ENCODE peak calls at places on chromosomes 6 and 20, in five cellular contexts. R is Peyer's patch, Z is adrenal gland, H is right lobe of liver, B is HepG2. F is an unnamed sample.

GRCh38 chr20:59165794-59166709 is 2.4 kb downstream of the ZNF831 start:
- DNase-seq in H (no peak), R (no peak), B (no peak), Z (no peak), F (no peak)

GRCh38 chr20:330233-331149 is 5.1 kb downstream of the SOX12 start:
- DNase-seq in H (no peak), B (peak; percentile 71), R (peak; percentile 53), Z (peak; percentile 67), F (peak; percentile 56)

GRCh38 chr20:38878798-38879197 is 47.4 kb upstream of the FAM83D start:
- DNase-seq in Z (no peak), H (no peak), R (peak; percentile 57), B (peak; percentile 28), F (no peak)

GRCh38 chr6:106745396-106745795 is 116.0 kb downstream of the QRSL1 start:
- DNase-seq in Z (no peak), R (no peak), B (peak; percentile 58), H (no peak), F (peak; percentile 56)

GRCh38 chr20:30811896-30812671 is 445.4 kb upstream of the DEFB115 start:
- DNase-seq in B (no peak), Z (peak; percentile 25), R (peak; percentile 49), H (peak; percentile 39), F (no peak)

GRCh38 chr6:35552285-35552917 is 39.7 kb upstream of the TULP1 start:
- DNase-seq in R (peak; percentile 24), H (no peak), Z (no peak), B (peak; percentile 40), F (no peak)

GRCh38 chr20:32215729-32216128 is 8.0 kb downstream of the POFUT1 start:
- DNase-seq in B (no peak), R (no peak), H (no peak), Z (no peak), F (no peak)

GRCh38 chr20:5797843-5798462 is 47.8 kb downstream of the SHLD1 start:
- DNase-seq in B (no peak), H (no peak), Z (no peak), R (peak; percentile 73), F (no peak)

GRCh38 chr6:33277663-33278391 is 904 bp downstream of the B3GALT4 start:
- DNase-seq in B (no peak), R (peak; percentile 79), Z (no peak), H (peak; percentile 30), F (no peak)

GRCh38 chr6:14968056-14968643 is 277.7 kb upstream of the JARID2 start:
- DNase-seq in Z (no peak), B (no peak), H (no peak), R (no peak), F (no peak)

GRCh38 chr20:3753098-3753497 is 14.5 kb downstream of the ADISSP start:
- DNase-seq in B (peak; percentile 71), Z (peak; percentile 61), H (no peak), R (peak; percentile 63), F (peak; percentile 57)

GRCh38 chr6:1749041-1749440 is 139.3 kb downstream of the FOXC1 start:
- DNase-seq in R (no peak), Z (no peak), H (no peak), B (no peak), F (no peak)

GRCh38 chr6:64013061-64013410 is 377.4 kb downstream of the PHF3 start:
- DNase-seq in R (no peak), B (no peak), H (no peak), Z (no peak), F (peak; percentile 23)

GRCh38 chr6:166515072-166515810 is 71.2 kb downstream of the RAMACL start:
- DNase-seq in B (peak; percentile 14), H (no peak), R (no peak), Z (no peak), F (no peak)

GRCh38 chr20:46007671-46008070 is 1.0 kb upstream of the MMP9 start:
- DNase-seq in R (no peak), Z (no peak), B (no peak), H (no peak), F (no peak)

GRCh38 chr20:19433371-19434316 is 221.2 kb downstream of the SLC24A3 start:
- DNase-seq in R (no peak), B (no peak), H (no peak), Z (no peak), F (no peak)

GRCh38 chr6:30483677-30484279 is 5.5 kb upstream of the HLA-E start:
- DNase-seq in R (no peak), Z (no peak), H (no peak), B (peak; percentile 66), F (peak; percentile 20)

GRCh38 chr6:83908813-83909212 is 49.3 kb downstream of the CYB5R4 start:
- DNase-seq in H (no peak), Z (no peak), R (no peak), B (no peak), F (no peak)

GRCh38 chr6:85771925-85772430 is 129.3 kb upstream of the SYNCRIP start:
- DNase-seq in H (no peak), B (no peak), R (no peak), Z (no peak), F (no peak)

DNA sequence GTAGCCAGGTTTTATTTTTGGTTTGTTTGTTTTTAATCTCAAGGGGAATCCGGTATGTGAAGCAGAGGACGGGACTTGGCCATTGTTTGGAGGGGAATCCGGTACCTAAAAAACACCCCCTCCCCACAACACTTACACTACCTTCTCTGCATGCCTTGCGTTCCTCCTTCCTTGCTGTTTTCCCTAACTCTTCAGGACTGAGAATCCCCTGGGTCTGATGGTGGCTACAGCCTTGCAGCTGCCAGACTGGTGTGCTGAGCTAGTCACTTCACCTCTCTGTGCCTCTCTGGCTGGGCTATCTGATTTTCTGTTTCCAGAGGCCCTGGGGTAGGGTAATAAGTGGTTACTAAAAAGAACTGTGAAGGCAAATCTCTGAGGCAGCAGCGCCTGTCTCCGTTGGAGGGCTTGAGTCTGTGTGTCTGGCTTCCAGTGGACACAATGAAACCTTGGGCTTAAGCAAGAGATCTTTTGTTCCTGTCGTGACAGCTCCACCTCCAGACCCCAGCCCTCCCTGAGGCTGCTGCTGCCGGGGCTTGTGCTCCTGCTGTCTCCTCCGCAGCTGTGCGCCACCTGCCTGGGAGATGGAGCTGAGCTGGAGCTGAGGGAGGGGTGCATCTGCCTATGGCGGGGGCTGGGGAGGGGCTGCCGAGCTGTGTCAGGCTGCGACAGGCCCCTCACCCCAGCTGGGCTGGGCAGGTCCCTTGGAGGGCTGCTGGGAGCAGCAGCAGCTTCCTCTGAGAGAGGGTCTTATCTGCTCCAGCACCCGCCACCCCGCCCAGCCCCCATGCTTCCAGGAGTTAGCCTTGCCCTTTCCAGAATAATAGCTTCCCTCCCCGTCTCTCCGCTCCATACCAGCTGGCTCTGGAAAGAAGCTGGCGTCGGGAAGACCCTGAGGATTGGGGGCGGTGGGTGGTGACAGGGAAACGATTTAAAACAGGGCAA is 65.8 kb upstream of the CCDC167 start:
- DNase-seq in H (no peak), R (no peak), B (no peak), Z (no peak), F (no peak)
- TF ChIP-seq CTCF in H (no peak), R (no peak), B (peak; percentile 19), Z (no peak), F (no peak)

DNA sequence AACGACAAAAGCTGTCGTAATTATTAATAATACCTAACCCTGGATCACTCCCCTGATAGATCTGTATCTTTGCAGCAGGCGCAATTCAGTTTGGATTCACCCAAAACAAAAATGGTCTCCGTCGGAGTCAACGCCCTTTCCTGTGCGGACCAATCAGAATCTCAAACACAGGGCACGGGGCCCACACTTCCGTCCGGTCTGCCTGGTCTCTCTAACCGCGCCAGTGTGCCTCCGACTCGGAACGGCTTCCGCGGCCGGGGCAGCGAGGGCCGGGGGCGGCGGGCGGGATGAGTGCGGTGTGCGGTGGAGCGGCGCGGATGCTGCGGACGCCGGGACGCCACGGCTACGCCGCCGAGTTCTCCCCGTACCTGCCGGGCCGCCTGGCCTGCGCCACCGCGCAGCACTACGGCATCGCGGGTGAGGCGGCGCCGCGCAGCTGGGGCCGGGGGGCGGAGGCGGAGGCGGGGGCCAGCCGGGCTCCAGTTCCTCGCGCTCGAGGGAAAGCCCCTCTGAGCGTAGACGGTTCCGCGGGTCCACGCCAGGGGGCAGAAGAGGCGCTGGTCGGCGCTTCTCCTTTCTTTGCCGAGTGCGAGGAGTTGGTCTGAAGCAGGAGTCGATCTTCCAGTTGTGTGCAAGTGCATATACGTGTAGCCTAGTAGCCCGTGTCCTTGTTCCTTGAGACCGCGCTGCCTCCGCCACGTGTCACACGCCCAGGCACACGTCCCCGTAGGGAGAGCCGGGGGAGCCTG is at the start of gene PEX7:
- DNase-seq in R (peak; percentile 90), Z (peak; percentile 93), B (peak; percentile 5), H (peak; percentile 89), F (peak; percentile 92)
- TF ChIP-seq POLR2A in R (peak; percentile 59), Z (peak; percentile 81), B (no peak), H (peak; percentile 77), F (peak; percentile 70)

GRCh38 chr6:139690007-139690406 is 315.6 kb upstream of the CITED2 start:
- DNase-seq in R (no peak), Z (no peak), H (no peak), B (no peak), F (no peak)

GRCh38 chr6:139687055-139687454 is 312.6 kb upstream of the CITED2 start:
- DNase-seq in Z (no peak), H (no peak), R (no peak), B (no peak), F (no peak)

GRCh38 chr6:139680819-139681218 is 306.4 kb upstream of the CITED2 start:
- DNase-seq in H (no peak), Z (no peak), B (no peak), R (no peak), F (no peak)

GRCh38 chr6:139686308-139686707 is 311.9 kb upstream of the CITED2 start:
- DNase-seq in Z (peak; percentile 72), R (no peak), H (peak; percentile 60), B (no peak), F (no peak)
- H3K27ac ChIP-seq in Z (peak overlapping the region; percentile 25), R (no peak overlapping the region), H (peak overlapping the region; percentile 71), B (no peak overlapping the region), F (no peak overlapping the region)

GRCh38 chr20:1824177-1824576 is 71.0 kb upstream of the SIRPA start:
- DNase-seq in R (no peak), H (no peak), Z (no peak), B (no peak), F (no peak)

GRCh38 chr20:1824834-1825233 is 70.4 kb upstream of the SIRPA start:
- DNase-seq in Z (no peak), H (no peak), R (no peak), B (no peak), F (no peak)

GRCh38 chr20:1823421-1823892 is 71.8 kb upstream of the SIRPA start:
- DNase-seq in B (no peak), R (no peak), Z (no peak), H (no peak), F (no peak)

GRCh38 chr20:1820137-1821074 is 74.8 kb upstream of the SIRPA start:
- DNase-seq in R (no peak), B (no peak), Z (peak; percentile 55), H (peak; percentile 46), F (no peak)

DNA sequence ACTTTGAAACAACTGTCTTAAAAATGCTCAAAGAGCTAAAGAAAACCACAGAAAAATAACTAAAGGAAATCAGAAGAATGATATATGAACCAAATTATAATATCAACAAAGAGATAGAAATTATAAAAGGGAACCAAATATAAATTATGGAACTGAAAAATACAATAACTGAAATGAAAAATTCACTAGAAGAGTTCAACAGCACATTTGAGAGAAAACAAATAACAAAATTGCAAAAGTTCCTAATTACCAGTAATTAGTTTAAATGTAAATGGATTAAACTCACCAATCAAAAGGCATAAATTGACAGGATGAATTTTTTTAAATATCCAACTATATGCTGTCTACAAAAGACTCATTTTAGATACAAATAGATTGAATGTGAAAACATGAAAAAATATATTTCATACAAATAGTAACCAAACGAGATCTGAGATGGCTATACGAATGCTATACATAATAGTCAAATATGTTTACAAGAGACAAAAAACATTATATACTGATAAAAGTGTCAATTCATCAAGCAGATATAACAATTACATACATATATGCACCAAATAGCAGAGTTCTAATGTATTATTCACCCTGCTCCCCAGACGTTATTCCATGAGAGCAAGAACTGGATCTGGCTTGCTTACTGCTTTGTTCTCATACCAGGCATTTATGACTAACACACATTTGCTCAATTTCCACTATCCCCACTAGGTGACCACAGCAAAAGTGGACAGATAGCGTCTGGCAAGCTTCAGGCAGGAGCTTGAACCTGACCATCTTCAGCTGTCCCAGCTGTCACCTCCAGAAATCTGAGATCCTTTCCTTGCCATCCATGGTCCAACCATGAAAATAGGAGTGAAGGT is 72.4 kb upstream of the SIRPA start:
- DNase-seq in B (peak; percentile 39), R (no peak), Z (no peak), H (no peak), F (no peak)
- TF ChIP-seq CTCF in B (no peak), R (no peak), Z (no peak), H (no peak), F (no peak)